ENCODE peak calls at places on chromosomes 13 and 19, in eight cellular contexts. One of them, this sample, is unnamed.

GRCh38 chr19:21109116-21109515 is 27.1 kb downstream of the ZNF714 start:
- DNase-seq in upper lobe of left lung: no peak
- DNase-seq in right lobe of liver: no peak
- DNase-seq in dorsolateral prefrontal cortex: no peak
- DNase-seq in tibial artery: no peak
- DNase-seq in heart left ventricle: no peak
- DNase-seq in HepG2: no peak
- DNase-seq in fibroblast of lung: peak; percentile 8
- DNase-seq in this sample: no peak

GRCh38 chr13:109381546-109382180 is 404.7 kb downstream of the IRS2 start:
- DNase-seq in upper lobe of left lung: no peak
- DNase-seq in right lobe of liver: no peak
- DNase-seq in dorsolateral prefrontal cortex: no peak
- DNase-seq in tibial artery: no peak
- DNase-seq in heart left ventricle: no peak
- DNase-seq in HepG2: no peak
- DNase-seq in fibroblast of lung: peak; percentile 32
- DNase-seq in this sample: no peak

GRCh38 chr19:11064831-11065303 is 24.4 kb upstream of the LDLR start:
- DNase-seq in upper lobe of left lung: no peak
- DNase-seq in right lobe of liver: peak; percentile 77
- DNase-seq in dorsolateral prefrontal cortex: no peak
- DNase-seq in tibial artery: no peak
- DNase-seq in heart left ventricle: no peak
- DNase-seq in HepG2: no peak
- DNase-seq in fibroblast of lung: peak; percentile 27
- DNase-seq in this sample: no peak

GRCh38 chr19:1853295-1854031 is 5.2 kb upstream of the REXO1 start:
- DNase-seq in upper lobe of left lung: peak; percentile 96
- DNase-seq in right lobe of liver: peak; percentile 90
- DNase-seq in dorsolateral prefrontal cortex: peak; percentile 72
- DNase-seq in tibial artery: peak; percentile 70
- DNase-seq in heart left ventricle: peak; percentile 69
- DNase-seq in HepG2: peak; percentile 76
- DNase-seq in fibroblast of lung: peak; percentile 74
- DNase-seq in this sample: no peak

GRCh38 chr19:29520390-29520789 is 5.4 kb upstream of the VSTM2B start:
- DNase-seq in upper lobe of left lung: peak; percentile 44
- DNase-seq in right lobe of liver: peak; percentile 31
- DNase-seq in dorsolateral prefrontal cortex: peak; percentile 53
- DNase-seq in tibial artery: no peak
- DNase-seq in heart left ventricle: no peak
- DNase-seq in HepG2: no peak
- DNase-seq in fibroblast of lung: no peak
- DNase-seq in this sample: no peak

GRCh38 chr13:113919761-113920160 is 54.1 kb downstream of the C13orf46 start:
- DNase-seq in upper lobe of left lung: no peak
- DNase-seq in right lobe of liver: no peak
- DNase-seq in dorsolateral prefrontal cortex: no peak
- DNase-seq in tibial artery: peak; percentile 9
- DNase-seq in heart left ventricle: peak; percentile 2
- DNase-seq in HepG2: no peak
- DNase-seq in fibroblast of lung: no peak
- DNase-seq in this sample: no peak

GRCh38 chr19:33040994-33041827 is 23.5 kb downstream of the RHPN2 start:
- DNase-seq in upper lobe of left lung: no peak
- DNase-seq in right lobe of liver: peak; percentile 82
- DNase-seq in dorsolateral prefrontal cortex: no peak
- DNase-seq in tibial artery: no peak
- DNase-seq in heart left ventricle: no peak
- DNase-seq in HepG2: peak; percentile 100
- DNase-seq in fibroblast of lung: no peak
- DNase-seq in this sample: no peak

GRCh38 chr13:98222081-98222554 is 45.0 kb upstream of the RNF113B start:
- DNase-seq in upper lobe of left lung: no peak
- DNase-seq in right lobe of liver: no peak
- DNase-seq in dorsolateral prefrontal cortex: no peak
- DNase-seq in tibial artery: no peak
- DNase-seq in heart left ventricle: no peak
- DNase-seq in HepG2: no peak
- DNase-seq in fibroblast of lung: no peak
- DNase-seq in this sample: no peak

GRCh38 chr19:29687244-29687896 is 22.1 kb downstream of the PLEKHF1 start:
- DNase-seq in upper lobe of left lung: no peak
- DNase-seq in right lobe of liver: no peak
- DNase-seq in dorsolateral prefrontal cortex: no peak
- DNase-seq in tibial artery: peak; percentile 82
- DNase-seq in heart left ventricle: no peak
- DNase-seq in HepG2: no peak
- DNase-seq in fibroblast of lung: peak; percentile 99
- DNase-seq in this sample: no peak

GRCh38 chr13:36359301-36359950 is 13.2 kb upstream of the SPART start:
- DNase-seq in upper lobe of left lung: no peak
- DNase-seq in right lobe of liver: no peak
- DNase-seq in dorsolateral prefrontal cortex: no peak
- DNase-seq in tibial artery: no peak
- DNase-seq in heart left ventricle: no peak
- DNase-seq in HepG2: peak; percentile 55
- DNase-seq in fibroblast of lung: no peak
- DNase-seq in this sample: no peak

DNA sequence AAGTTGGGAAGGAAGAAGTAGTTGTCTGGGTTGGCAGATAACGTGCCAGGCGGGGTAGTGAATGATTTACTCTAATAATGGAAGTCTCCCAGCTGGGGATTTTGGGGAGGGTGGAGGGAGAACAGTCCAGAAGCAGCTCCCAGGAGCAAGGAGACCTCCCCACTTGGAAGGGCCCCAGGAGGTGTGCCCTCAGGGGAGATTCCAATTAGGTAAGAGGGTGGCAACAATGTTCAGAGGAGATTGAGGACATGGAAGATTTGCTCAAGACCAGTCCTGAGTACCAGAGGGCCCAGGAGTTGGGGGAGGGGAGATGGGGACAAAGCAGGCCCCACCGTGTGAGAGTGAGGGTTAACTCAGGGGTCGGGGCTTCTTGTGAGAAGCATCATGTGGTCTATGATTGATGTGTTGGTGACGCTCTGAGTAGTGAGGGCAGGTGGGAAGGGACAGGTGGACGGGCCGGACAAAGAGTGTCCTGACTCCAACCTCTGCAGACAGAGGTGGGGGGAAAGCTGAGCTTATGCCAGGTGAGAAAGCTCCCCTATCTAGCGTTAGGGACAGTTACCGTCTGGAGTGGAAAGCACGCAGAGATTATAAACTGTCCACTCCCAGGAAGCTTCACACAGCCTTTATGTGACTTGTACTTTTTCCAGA is 3.5 kb downstream of the SPINT2 start:
- DNase-seq in upper lobe of left lung: no peak
- DNase-seq in right lobe of liver: no peak
- DNase-seq in dorsolateral prefrontal cortex: no peak
- DNase-seq in tibial artery: no peak
- DNase-seq in heart left ventricle: no peak
- DNase-seq in HepG2: no peak
- DNase-seq in fibroblast of lung: no peak
- DNase-seq in this sample: no peak
- H3K27ac ChIP-seq in upper lobe of left lung: peak overlapping the region; percentile 72
- H3K27ac ChIP-seq in right lobe of liver: no peak overlapping the region
- H3K27ac ChIP-seq in dorsolateral prefrontal cortex: no peak overlapping the region
- H3K27ac ChIP-seq in tibial artery: peak overlapping the region; percentile 28
- H3K27ac ChIP-seq in heart left ventricle: no peak overlapping the region
- H3K27ac ChIP-seq in HepG2: no peak overlapping the region
- H3K27ac ChIP-seq in fibroblast of lung: no peak overlapping the region
- H3K27ac ChIP-seq in this sample: peak overlapping the region; percentile 99

DNA sequence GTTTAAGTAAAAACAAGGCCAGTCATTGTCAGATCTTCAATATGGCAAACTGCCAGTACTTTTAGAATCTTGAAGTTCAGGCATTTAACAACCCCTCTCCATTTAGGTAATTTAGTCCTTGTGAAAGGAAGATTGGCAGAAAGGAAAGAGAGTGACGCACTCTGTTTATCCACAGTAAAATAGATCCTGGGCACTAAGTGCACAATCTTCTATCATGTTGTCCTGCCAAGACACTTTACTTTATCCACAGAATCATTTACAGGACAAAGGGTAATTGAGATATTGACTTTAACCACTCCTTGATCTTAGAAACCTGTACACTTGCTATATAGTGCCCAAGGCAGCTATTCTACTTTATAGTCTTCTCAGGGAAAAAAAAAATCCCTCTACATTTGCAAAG is 786.4 kb upstream of the SLITRK1 start:
- DNase-seq in upper lobe of left lung: no peak
- DNase-seq in right lobe of liver: no peak
- DNase-seq in dorsolateral prefrontal cortex: no peak
- DNase-seq in tibial artery: no peak
- DNase-seq in heart left ventricle: no peak
- DNase-seq in HepG2: no peak
- DNase-seq in fibroblast of lung: no peak
- DNase-seq in this sample: no peak
- TF ChIP-seq CTCF in upper lobe of left lung: no peak
- TF ChIP-seq CTCF in right lobe of liver: no peak
- TF ChIP-seq CTCF in dorsolateral prefrontal cortex: no peak
- TF ChIP-seq CTCF in tibial artery: no peak
- TF ChIP-seq CTCF in heart left ventricle: no peak
- TF ChIP-seq CTCF in HepG2: no peak
- TF ChIP-seq CTCF in fibroblast of lung: no peak
- TF ChIP-seq CTCF in this sample: no peak

DNA sequence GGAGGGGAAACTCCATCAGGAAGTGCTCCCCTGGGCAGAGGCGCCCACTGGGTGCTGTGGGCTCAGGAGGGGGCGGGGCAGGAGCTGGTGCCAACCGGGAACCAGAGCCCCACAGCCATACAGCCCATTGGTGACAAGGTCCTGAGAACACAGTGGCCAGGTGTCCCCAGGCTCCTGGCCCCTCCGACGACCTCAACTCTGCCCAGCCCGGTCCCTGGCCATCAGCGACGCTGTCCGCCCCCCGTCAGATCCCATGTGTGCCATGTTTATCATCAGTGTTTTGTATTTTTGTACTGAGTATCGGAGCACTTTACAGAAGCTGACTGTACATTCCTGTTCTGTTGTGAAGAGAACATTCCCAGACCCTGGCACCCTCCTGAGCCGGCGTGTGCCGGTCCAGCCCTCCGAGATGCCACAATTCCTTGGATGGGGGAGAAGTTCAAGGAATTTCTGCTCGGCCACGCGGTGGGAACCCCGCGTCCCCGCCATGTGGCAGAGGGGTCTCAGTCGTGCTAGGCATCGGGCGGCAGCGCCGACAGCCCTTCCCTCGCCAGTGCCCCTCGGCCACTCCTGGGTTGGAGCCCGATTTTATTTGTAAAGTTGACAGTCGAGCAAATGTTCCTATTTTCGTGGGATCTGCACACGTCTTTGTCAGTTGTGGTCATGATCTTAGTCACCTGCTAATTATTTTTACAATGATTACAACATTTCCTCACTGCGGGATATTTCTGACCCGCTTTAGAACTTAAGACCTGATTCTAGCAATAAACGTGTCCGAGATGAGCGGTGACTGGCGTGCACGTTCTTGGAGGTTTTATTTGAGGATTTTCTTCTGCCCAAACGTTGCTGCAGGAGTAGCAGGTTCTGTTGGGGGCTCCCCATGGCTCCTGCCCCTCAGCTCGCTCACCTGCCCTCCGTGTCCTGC is 16.9 kb downstream of the PEX11G start:
- DNase-seq in upper lobe of left lung: no peak
- DNase-seq in right lobe of liver: no peak
- DNase-seq in dorsolateral prefrontal cortex: no peak
- DNase-seq in tibial artery: no peak
- DNase-seq in heart left ventricle: no peak
- DNase-seq in HepG2: no peak
- DNase-seq in fibroblast of lung: no peak
- DNase-seq in this sample: no peak
- H3K27ac ChIP-seq in upper lobe of left lung: no peak overlapping the region
- H3K27ac ChIP-seq in right lobe of liver: no peak overlapping the region
- H3K27ac ChIP-seq in dorsolateral prefrontal cortex: no peak overlapping the region
- H3K27ac ChIP-seq in tibial artery: no peak overlapping the region
- H3K27ac ChIP-seq in heart left ventricle: no peak overlapping the region
- H3K27ac ChIP-seq in HepG2: no peak overlapping the region
- H3K27ac ChIP-seq in fibroblast of lung: no peak overlapping the region
- H3K27ac ChIP-seq in this sample: no peak overlapping the region

GRCh38 chr13:89221557-89222158 is 1550.5 kb downstream of the SLITRK5 start:
- DNase-seq in upper lobe of left lung: no peak
- DNase-seq in right lobe of liver: no peak
- DNase-seq in dorsolateral prefrontal cortex: no peak
- DNase-seq in tibial artery: no peak
- DNase-seq in heart left ventricle: no peak
- DNase-seq in HepG2: no peak
- DNase-seq in fibroblast of lung: no peak
- DNase-seq in this sample: no peak

GRCh38 chr13:89227356-89227755 is 1556.2 kb downstream of the SLITRK5 start:
- DNase-seq in upper lobe of left lung: no peak
- DNase-seq in right lobe of liver: no peak
- DNase-seq in dorsolateral prefrontal cortex: no peak
- DNase-seq in tibial artery: no peak
- DNase-seq in heart left ventricle: no peak
- DNase-seq in HepG2: no peak
- DNase-seq in fibroblast of lung: peak; percentile 55
- DNase-seq in this sample: no peak
- TF ChIP-seq CTCF in upper lobe of left lung: no peak
- TF ChIP-seq CTCF in right lobe of liver: no peak
- TF ChIP-seq CTCF in dorsolateral prefrontal cortex: no peak
- TF ChIP-seq CTCF in tibial artery: no peak
- TF ChIP-seq CTCF in heart left ventricle: no peak
- TF ChIP-seq CTCF in HepG2: no peak
- TF ChIP-seq CTCF in fibroblast of lung: no peak
- TF ChIP-seq CTCF in this sample: no peak

DNA sequence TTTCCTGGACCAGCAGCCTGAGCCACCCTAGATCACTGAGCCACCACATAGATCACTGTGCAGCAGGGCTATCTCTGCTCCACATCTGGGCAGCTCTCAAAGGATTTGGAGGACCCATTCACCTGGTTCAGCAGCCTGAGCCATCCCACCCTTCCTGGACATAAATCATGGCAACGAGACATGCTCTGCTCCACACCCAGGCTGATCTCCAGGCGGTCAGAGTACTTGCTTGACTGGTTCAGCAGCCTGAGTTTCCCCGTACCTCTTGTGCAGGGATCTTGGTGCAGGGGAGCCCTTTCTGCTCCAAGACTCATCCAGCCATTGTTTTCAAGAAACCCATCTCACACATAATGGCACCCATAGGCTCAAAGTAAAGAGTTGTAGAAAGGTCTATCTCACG is 195.3 kb downstream of the LIG4 start:
- DNase-seq in upper lobe of left lung: no peak
- DNase-seq in right lobe of liver: no peak
- DNase-seq in dorsolateral prefrontal cortex: no peak
- DNase-seq in tibial artery: no peak
- DNase-seq in heart left ventricle: no peak
- DNase-seq in HepG2: no peak
- DNase-seq in fibroblast of lung: no peak
- DNase-seq in this sample: no peak
- H3K27ac ChIP-seq in upper lobe of left lung: no peak overlapping the region
- H3K27ac ChIP-seq in right lobe of liver: no peak overlapping the region
- H3K27ac ChIP-seq in dorsolateral prefrontal cortex: no peak overlapping the region
- H3K27ac ChIP-seq in tibial artery: no peak overlapping the region
- H3K27ac ChIP-seq in heart left ventricle: no peak overlapping the region
- H3K27ac ChIP-seq in HepG2: no peak overlapping the region
- H3K27ac ChIP-seq in fibroblast of lung: no peak overlapping the region
- H3K27ac ChIP-seq in this sample: no peak overlapping the region

GRCh38 chr19:6047741-6048231 is 62.5 kb downstream of the RFX2 start:
- DNase-seq in upper lobe of left lung: no peak
- DNase-seq in right lobe of liver: no peak
- DNase-seq in dorsolateral prefrontal cortex: no peak
- DNase-seq in tibial artery: no peak
- DNase-seq in heart left ventricle: no peak
- DNase-seq in HepG2: peak; percentile 70
- DNase-seq in fibroblast of lung: peak; percentile 56
- DNase-seq in this sample: no peak
- TF ChIP-seq CTCF in upper lobe of left lung: peak; percentile 37
- TF ChIP-seq CTCF in right lobe of liver: peak; percentile 75
- TF ChIP-seq CTCF in dorsolateral prefrontal cortex: peak; percentile 50
- TF ChIP-seq CTCF in tibial artery: peak; percentile 67
- TF ChIP-seq CTCF in heart left ventricle: peak; percentile 40
- TF ChIP-seq CTCF in HepG2: peak; percentile 82
- TF ChIP-seq CTCF in fibroblast of lung: peak; percentile 89
- TF ChIP-seq CTCF in this sample: peak; percentile 63

This sample was measured in thoracic aorta.